ENCODE peak calls at places on chromosomes 13 and 19, in five cellular contexts. J is Daoy; F is stimulated activated CD8-positive, alpha-beta memory T cell treated with anti-CD3 and anti-CD28 coated beads, Interleukin-2, amount 100 ng/mL, for 48 hours; Z is GM18507; W is GM10248. D is an unnamed sample.

GRCh38 chr13:99356216-99357089 is 49.3 kb upstream of the GPR183 start:
- DNase-seq in J (peak), F (no peak), Z (no peak), W (peak), D (peak)

GRCh38 chr13:111853766-111854165 is 213.2 kb upstream of the SOX1 start:
- DNase-seq in J (no peak), F (no peak), Z (no peak), W (no peak), D (no peak)

GRCh38 chr19:29478578-29479565 is 46.9 kb upstream of the VSTM2B start:
- DNase-seq in J (peak), F (no peak), Z (no peak), W (no peak), D (no peak)

GRCh38 chr19:16628984-16629691 is 1.1 kb upstream of the MED26 start:
- DNase-seq in J (peak), F (no peak), Z (no peak), W (no peak), D (no peak)

GRCh38 chr19:39303373-39304184 is 7.4 kb downstream of the IFNL1 start:
- DNase-seq in J (no peak), F (no peak), Z (no peak), W (peak), D (no peak)

GRCh38 chr19:44984005-44984404 is 17.3 kb upstream of the RELB start:
- DNase-seq in J (no peak), F (no peak), Z (no peak), W (no peak), D (no peak)

GRCh38 chr13:45481688-45482087 is 16.9 kb downstream of the COG3 start:
- DNase-seq in J (no peak), F (no peak), Z (no peak), W (no peak), D (no peak)

GRCh38 chr19:55647732-55648656 is at the start of gene CCDC106:
- DNase-seq in J (peak), F (no peak), Z (no peak), W (peak), D (no peak)

GRCh38 chr19:46361915-46362314 is 15.0 kb downstream of the PPP5C start:
- DNase-seq in J (no peak), F (no peak), Z (no peak), W (no peak), D (no peak)

GRCh38 chr13:85040176-85040660 is 759.0 kb downstream of the SLITRK6 start:
- DNase-seq in J (no peak), F (no peak), Z (no peak), W (no peak), D (no peak)

GRCh38 chr13:24747248-24748151 is 16.5 kb upstream of the RNF17 start:
- DNase-seq in J (peak), F (no peak), Z (no peak), W (no peak), D (no peak)

GRCh38 chr19:12660980-12661379 is 5.6 kb downstream of the MAN2B1 start:
- DNase-seq in J (no peak), F (no peak), Z (no peak), W (no peak), D (no peak)

GRCh38 chr19:18504886-18505610 is 16.8 kb downstream of the ELL start:
- DNase-seq in J (no peak), F (no peak), Z (no peak), W (no peak), D (no peak)

GRCh38 chr19:7874080-7874856 is at the start of gene PRR36:
- DNase-seq in J (peak), F (no peak), Z (no peak), W (no peak), D (no peak)

GRCh38 chr13:19910336-19911072 is 47.1 kb upstream of the ZMYM5 start:
- DNase-seq in J (peak), F (no peak), Z (no peak), W (no peak), D (no peak)

GRCh38 chr19:47232422-47233211 is 1.6 kb upstream of the BBC3 start:
- DNase-seq in J (peak), F (no peak), Z (no peak), W (peak), D (no peak)

GRCh38 chr19:5960005-5961001 is 17.6 kb downstream of the RANBP3 start:
- DNase-seq in J (no peak), F (no peak), Z (no peak), W (no peak), D (no peak)

GRCh38 chr19:35629332-35629633 is 447 bp downstream of the RBM42 start:
- DNase-seq in J (no peak), F (no peak), Z (no peak), W (no peak), D (no peak)

GRCh38 chr13:33262554-33262953 is 23.0 kb downstream of the STARD13 start:
- DNase-seq in J (no peak), F (no peak), Z (no peak), W (no peak), D (no peak)

GRCh38 chr19:15264061-15264932 is 32.0 kb upstream of the EPHX3 start:
- DNase-seq in J (peak), F (peak), Z (no peak), W (peak), D (peak)

GRCh38 chr13:77437267-77437666 is 98.2 kb upstream of the SCEL start:
- DNase-seq in J (no peak), F (no peak), Z (no peak), W (no peak), D (no peak)

GRCh38 chr13:49690133-49690989 is 925 bp downstream of the EBPL start:
- DNase-seq in J (peak), F (no peak), Z (no peak), W (no peak), D (peak)

GRCh38 chr13:62482351-62482750 is 1066.7 kb upstream of the PCDH20 start:
- DNase-seq in J (peak), F (no peak), Z (no peak), W (no peak), D (no peak)

GRCh38 chr19:18444513-18444912 is 6.6 kb upstream of the ISYNA1 start:
- DNase-seq in J (no peak), F (no peak), Z (no peak), W (no peak), D (no peak)